ENCODE peak calls at places on chromosome 9, in five cellular contexts. Q is spleen, Z is H1, S is IMR-90, E is ovary. B is an unnamed sample. For H3K9me3, the result is how much of the 10 kb centered on the place peaks cover.

GRCh38 chr9:88724241-88724805 is 189.3 kb downstream of the NXNL2 start:
- DNase-seq in Q (no peak), Z (no peak), S (no peak), E (no peak), B (no peak)

GRCh38 chr9:21533597-21533996 is 51.5 kb upstream of the IFNE start:
- DNase-seq in Q (no peak), Z (no peak), S (no peak), E (no peak), B (no peak)

GRCh38 chr9:131402073-131402472 is 8.2 kb downstream of the PRRC2B start:
- DNase-seq in Q (no peak), Z (no peak), S (peak), E (no peak), B (no peak)

GRCh38 chr9:117664419-117664818 is 39.8 kb upstream of the TLR4 start:
- DNase-seq in Q (no peak), Z (no peak), S (no peak), E (no peak), B (no peak)

GRCh38 chr9:110173322-110173642 is 34.7 kb downstream of the C9orf152 start:
- DNase-seq in Q (no peak), Z (no peak), S (no peak), E (no peak), B (no peak)

GRCh38 chr9:124398191-124398590 is 17.1 kb downstream of the PSMB7 start:
- DNase-seq in Q (no peak), Z (no peak), S (no peak), E (no peak), B (no peak)

GRCh38 chr9:87436694-87437093 is 61.0 kb upstream of the DAPK1 start:
- DNase-seq in Q (no peak), Z (no peak), S (no peak), E (no peak), B (no peak)

GRCh38 chr9:137162505-137163100 is 7.2 kb downstream of the LRRC26 start:
- DNase-seq in Q (no peak), Z (peak), S (no peak), E (no peak), B (peak)

GRCh38 chr9:86464242-86464641 is 110.0 kb upstream of the TUT7 start:
- DNase-seq in Q (no peak), Z (no peak), S (no peak), E (no peak), B (no peak)

GRCh38 chr9:92164975-92165374 is 49.8 kb upstream of the SPTLC1 start:
- DNase-seq in Q (no peak), Z (no peak), S (no peak), E (no peak), B (no peak)

GRCh38 chr9:105359899-105360298 is 87.9 kb upstream of the FSD1L start:
- DNase-seq in Q (no peak), Z (no peak), S (peak), E (no peak), B (no peak)

GRCh38 chr9:79570449-79571308 is 1.1 kb upstream of the TLE4 start:
- DNase-seq in Q (peak), Z (peak), S (peak), E (peak), B (peak)

GRCh38 chr9:107504585-107505455 is 15.3 kb upstream of the KLF4 start:
- DNase-seq in Q (no peak), Z (no peak), S (peak), E (no peak), B (no peak)

GRCh38 chr9:69147041-69147834 is 26.8 kb upstream of the TJP2 start:
- DNase-seq in Q (no peak), Z (peak), S (no peak), E (no peak), B (peak)

GRCh38 chr9:20702565-20702964 is 18.5 kb downstream of the FOCAD start:
- DNase-seq in Q (no peak), Z (no peak), S (no peak), E (no peak), B (no peak)

GRCh38 chr9:97938081-97938644 is at the start of gene HEMGN:
- DNase-seq in Q (no peak), Z (no peak), S (no peak), E (no peak), B (no peak)

GRCh38 chr9:138016406-138017187 is 139.0 kb downstream of the CACNA1B start:
- DNase-seq in Q (peak), Z (no peak), S (no peak), E (no peak), B (no peak)

GRCh38 chr9:108166509-108166908 is 676.9 kb upstream of the KLF4 start:
- DNase-seq in Q (no peak), Z (no peak), S (no peak), E (no peak), B (no peak)

GRCh38 chr9:128106181-128106939 is 21.2 kb downstream of the PTGES2 start:
- DNase-seq in Q (peak), Z (no peak), S (no peak), E (no peak), B (peak)

GRCh38 chr9:110887276-110887675 is 151.0 kb downstream of the LPAR1 start:
- DNase-seq in Q (no peak), Z (no peak), S (no peak), E (no peak), B (no peak)

GRCh38 chr9:118990949-118991348 is 378.3 kb downstream of the BRINP1 start:
- DNase-seq in Q (no peak), Z (no peak), S (no peak), E (no peak), B (no peak)

GRCh38 chr9:108142504-108143201 is 653.1 kb upstream of the KLF4 start:
- DNase-seq in Q (peak), Z (peak), S (peak), E (peak), B (peak)

GRCh38 chr9:137163101-137163661 is 6.7 kb downstream of the LRRC26 start:
- DNase-seq in Q (no peak), Z (peak), S (no peak), E (no peak), B (no peak)

GRCh38 chr9:14212116-14212515 is 101.8 kb downstream of the NFIB start:
- DNase-seq in Q (no peak), Z (no peak), S (peak), E (no peak), B (no peak)

GRCh38 chr9:85431396-85432102 is 310.2 kb downstream of the AGTPBP1 start:
- DNase-seq in Q (no peak), Z (no peak), S (no peak), E (no peak), B (no peak)

GRCh38 chr9:2039294-2040180 is 24.4 kb downstream of the SMARCA2 start:
- DNase-seq in Q (no peak), Z (no peak), S (no peak), E (peak), B (no peak)

GRCh38 chr9:115411516-115411915 is 293.6 kb upstream of the TNC start:
- DNase-seq in Q (no peak), Z (no peak), S (peak), E (no peak), B (no peak)

DNA sequence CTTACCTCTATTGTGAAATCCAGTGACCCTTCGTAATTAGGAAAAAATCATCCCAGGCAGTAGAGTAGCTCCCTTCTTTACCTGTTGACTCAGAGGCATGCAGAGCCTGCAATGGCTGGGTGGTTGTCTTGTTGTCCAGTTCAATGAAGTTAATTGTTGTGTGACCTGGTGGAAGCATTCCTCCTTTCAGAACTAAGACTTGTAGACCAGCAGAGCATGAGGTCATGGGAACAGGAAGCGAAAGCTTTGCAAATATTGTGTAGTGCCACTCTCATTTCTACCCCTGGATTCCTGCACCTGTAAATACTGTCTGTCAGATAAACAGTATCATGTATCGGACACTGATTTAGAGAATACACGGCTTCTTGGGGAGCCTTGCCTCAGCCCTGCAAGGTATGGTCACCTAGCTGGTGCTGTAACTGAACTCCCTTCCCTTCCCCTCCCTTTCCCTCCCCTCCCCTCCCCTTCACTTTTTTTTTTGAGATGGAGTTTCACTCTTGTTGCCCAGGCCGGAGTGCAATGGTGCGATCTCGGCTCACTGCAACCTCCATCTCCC is 5.7 kb upstream of the PRXL2C start:
- DNase-seq in Q (no peak), Z (no peak), S (no peak), E (no peak), B (no peak)
- TF ChIP-seq POLR2A in Q (no peak), Z (no peak), S (no peak), E (no peak), B (no peak)

GRCh38 chr9:135216666-135217431 is 129.4 kb downstream of the OLFM1 start:
- DNase-seq in Q (peak), Z (no peak), S (no peak), E (peak), B (peak)
- H3K9me3 ChIP-seq in Q (under half), Z (under half), S (under half), E (under half), B (under half)

DNA sequence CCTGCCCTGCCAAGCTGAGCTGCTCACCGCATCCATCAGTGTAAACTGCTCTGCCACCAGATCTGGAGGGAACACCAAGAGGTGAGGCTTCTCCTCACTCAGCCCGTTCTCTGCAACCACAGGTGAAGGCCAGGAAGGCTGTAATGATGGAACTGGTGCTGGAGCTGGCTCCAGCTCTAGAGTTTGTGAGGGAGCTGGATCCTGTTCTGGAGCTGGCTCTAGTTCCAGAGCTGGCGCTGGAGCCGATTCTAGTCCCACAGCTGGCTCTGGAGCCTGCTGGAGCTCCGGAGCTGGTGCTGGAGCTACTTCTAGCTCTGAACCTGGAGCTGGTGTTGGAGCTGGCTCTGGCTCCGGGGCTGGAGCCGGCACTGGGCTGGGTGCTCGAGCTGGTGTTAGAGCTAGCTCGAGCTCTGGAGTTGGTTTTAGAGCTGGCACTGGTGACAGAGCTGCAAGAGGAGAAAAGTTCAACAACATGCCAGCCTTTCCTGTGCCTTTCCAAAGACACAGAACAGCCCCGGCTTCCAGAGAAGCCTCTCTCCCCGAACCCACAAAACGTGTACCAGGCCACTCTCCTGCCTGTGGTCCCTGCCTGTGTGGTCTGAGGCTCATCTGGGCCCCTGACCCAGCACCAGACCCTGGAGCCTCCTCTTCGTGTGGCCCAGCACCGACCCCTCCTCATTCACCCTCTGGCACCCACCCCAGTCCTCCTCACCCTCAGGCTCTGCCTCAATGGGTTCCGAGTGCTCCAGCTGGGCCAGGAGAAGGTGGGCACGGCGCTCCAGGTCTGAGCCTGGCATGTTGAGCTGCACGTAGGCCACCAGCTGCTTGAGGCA is 12.9 kb downstream of the RALGDS start:
- DNase-seq in Q (peak), Z (no peak), S (no peak), E (peak), B (peak)
- TF ChIP-seq POLR2A in Q (no peak), Z (no peak), S (no peak), E (no peak), B (no peak)

GRCh38 chr9:93355827-93356226 is 95.7 kb upstream of the FAM120A start:
- DNase-seq in Q (no peak), Z (no peak), S (no peak), E (no peak), B (no peak)

GRCh38 chr9:93361995-93362394 is 89.5 kb upstream of the FAM120A start:
- DNase-seq in Q (no peak), Z (no peak), S (no peak), E (no peak), B (no peak)

GRCh38 chr9:93354451-93354850 is 97.0 kb upstream of the FAM120A start:
- DNase-seq in Q (no peak), Z (no peak), S (no peak), E (no peak), B (no peak)

DNA sequence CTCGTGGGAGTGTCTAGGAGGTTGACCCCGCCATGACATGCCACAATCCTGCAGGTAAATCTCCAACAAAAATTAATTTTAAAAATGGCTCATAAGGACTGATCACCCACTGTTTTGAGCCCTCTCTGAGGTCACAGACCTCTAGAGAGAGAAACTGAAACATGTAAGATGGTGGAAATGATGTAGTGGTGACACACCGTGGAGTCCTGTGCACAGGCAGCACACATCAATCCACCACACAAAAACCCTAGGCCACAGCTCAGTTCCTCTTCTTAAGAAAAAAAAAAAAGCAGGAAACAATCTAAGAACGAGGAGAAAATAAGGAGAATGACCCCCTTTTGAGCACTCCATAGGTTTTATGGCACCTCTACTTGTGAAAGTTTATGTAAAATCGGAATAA is 93.8 kb upstream of the FAM120A start:
- DNase-seq in Q (no peak), Z (no peak), S (no peak), E (no peak), B (no peak)
- H3K9me3 ChIP-seq in Q (under half), Z (under half), S (under half), E (under half), B (under half)

GRCh38 chr9:468766-469496 is 254.3 kb downstream of the DOCK8 start:
- DNase-seq in Q (no peak), Z (no peak), S (no peak), E (no peak), B (no peak)
- TF ChIP-seq POLR2A in Q (no peak), Z (no peak), S (no peak), E (no peak), B (no peak)

GRCh38 chr9:34610434-34611206 is 1.3 kb downstream of the RPP25L start:
- DNase-seq in Q (peak), Z (no peak), S (no peak), E (no peak), B (no peak)
- H3K9me3 ChIP-seq in Q (under half), Z (under half), S (under half), E (under half), B (under half)